ENCODE peak calls at places on chromosomes 7 and 10, in five cellular contexts. U is tibial nerve, C is right lobe of liver, A is tibial artery, E is neuronal stem cell. K is an unnamed sample.

GRCh38 chr10:3169271-3169670 is 3.3 kb downstream of the PITRM1 start:
- DNase-seq in A (no peak), E (no peak), U (no peak), C (no peak), K (no peak)

GRCh38 chr10:94104316-94105060 is 110.8 kb downstream of the PLCE1 start:
- DNase-seq in U (no peak), E (no peak), C (no peak), A (no peak), K (no peak)

GRCh38 chr10:80552151-80552646 is 14.5 kb downstream of the SH2D4B start:
- DNase-seq in E (peak), C (peak), A (no peak), U (no peak), K (peak)

GRCh38 chr10:4303045-4303444 is 518.0 kb upstream of the KLF6 start:
- DNase-seq in A (no peak), E (no peak), C (no peak), U (no peak), K (no peak)

GRCh38 chr7:6307762-6308161 is 35.3 kb upstream of the CYTH3 start:
- DNase-seq in E (no peak), C (no peak), A (no peak), U (no peak), K (no peak)

GRCh38 chr10:50520115-50520514 is 103.6 kb downstream of the SGMS1 start:
- DNase-seq in E (no peak), A (no peak), C (no peak), U (no peak), K (no peak)

GRCh38 chr7:144035385-144035784 is 13.4 kb upstream of the OR2A5 start:
- DNase-seq in A (no peak), C (no peak), E (no peak), U (no peak), K (no peak)

GRCh38 chr7:71266912-71267311 is 135.0 kb downstream of the GALNT17 start:
- DNase-seq in C (no peak), U (no peak), A (no peak), E (no peak), K (no peak)

GRCh38 chr7:81623251-81623855 is 146.5 kb downstream of the HGF start:
- DNase-seq in E (no peak), C (no peak), A (no peak), U (no peak), K (no peak)

GRCh38 chr7:33108931-33109757 is at the start of gene RP9:
- DNase-seq in E (peak), C (peak), A (peak), U (peak), K (peak)

GRCh38 chr7:127578036-127578684 is 7.2 kb downstream of the GCC1 start:
- DNase-seq in A (no peak), E (no peak), C (no peak), U (no peak), K (no peak)

GRCh38 chr10:109374215-109374614 is 549.1 kb downstream of the XPNPEP1 start:
- DNase-seq in U (no peak), C (no peak), A (no peak), E (no peak), K (no peak)

GRCh38 chr10:132001238-132001977 is 19.7 kb upstream of the BNIP3 start:
- DNase-seq in C (no peak), E (no peak), A (no peak), U (no peak), K (no peak)

GRCh38 chr7:30911561-30911969 is at the start of gene AQP1:
- DNase-seq in A (peak), U (peak), E (no peak), C (no peak), K (peak)

GRCh38 chr10:116760919-116761318 is 18.6 kb upstream of the HSPA12A start:
- DNase-seq in A (no peak), C (no peak), E (no peak), U (no peak), K (no peak)

GRCh38 chr7:48052748-48053147 is 17.4 kb downstream of the C7orf57 start:
- DNase-seq in A (no peak), U (no peak), C (no peak), E (no peak), K (no peak)

GRCh38 chr7:6579446-6579845 is 2.2 kb downstream of the ZDHHC4 start:
- DNase-seq in C (no peak), A (no peak), U (no peak), E (no peak), K (no peak)

GRCh38 chr10:32851301-32851700 is 106.7 kb downstream of the ITGB1 start:
- DNase-seq in E (no peak), A (no peak), C (no peak), U (no peak), K (no peak)

GRCh38 chr10:103652599-103653281 is 159.2 kb downstream of the NEURL1 start:
- DNase-seq in C (peak), U (no peak), E (no peak), A (peak), K (no peak)

GRCh38 chr10:26481914-26482550 is 43.9 kb downstream of the APBB1IP start:
- DNase-seq in C (no peak), U (no peak), A (no peak), E (no peak), K (no peak)
- H3K4me3 ChIP-seq in C (no peak), U (no peak), A (no peak), E (no peak), K (no peak)

GRCh38 chr7:2794836-2795636 is 49.1 kb downstream of the GNA12 start:
- DNase-seq in U (no peak), C (no peak), E (no peak), A (no peak), K (no peak)

GRCh38 chr7:2795906-2796305 is 48.2 kb downstream of the GNA12 start:
- DNase-seq in U (no peak), C (no peak), E (no peak), A (no peak), K (no peak)

GRCh38 chr7:2798669-2799068 is 45.4 kb downstream of the GNA12 start:
- DNase-seq in E (no peak), U (no peak), C (no peak), A (no peak), K (no peak)

GRCh38 chr7:2799253-2799652 is 44.9 kb downstream of the GNA12 start:
- DNase-seq in C (no peak), E (no peak), U (no peak), A (no peak), K (no peak)

DNA sequence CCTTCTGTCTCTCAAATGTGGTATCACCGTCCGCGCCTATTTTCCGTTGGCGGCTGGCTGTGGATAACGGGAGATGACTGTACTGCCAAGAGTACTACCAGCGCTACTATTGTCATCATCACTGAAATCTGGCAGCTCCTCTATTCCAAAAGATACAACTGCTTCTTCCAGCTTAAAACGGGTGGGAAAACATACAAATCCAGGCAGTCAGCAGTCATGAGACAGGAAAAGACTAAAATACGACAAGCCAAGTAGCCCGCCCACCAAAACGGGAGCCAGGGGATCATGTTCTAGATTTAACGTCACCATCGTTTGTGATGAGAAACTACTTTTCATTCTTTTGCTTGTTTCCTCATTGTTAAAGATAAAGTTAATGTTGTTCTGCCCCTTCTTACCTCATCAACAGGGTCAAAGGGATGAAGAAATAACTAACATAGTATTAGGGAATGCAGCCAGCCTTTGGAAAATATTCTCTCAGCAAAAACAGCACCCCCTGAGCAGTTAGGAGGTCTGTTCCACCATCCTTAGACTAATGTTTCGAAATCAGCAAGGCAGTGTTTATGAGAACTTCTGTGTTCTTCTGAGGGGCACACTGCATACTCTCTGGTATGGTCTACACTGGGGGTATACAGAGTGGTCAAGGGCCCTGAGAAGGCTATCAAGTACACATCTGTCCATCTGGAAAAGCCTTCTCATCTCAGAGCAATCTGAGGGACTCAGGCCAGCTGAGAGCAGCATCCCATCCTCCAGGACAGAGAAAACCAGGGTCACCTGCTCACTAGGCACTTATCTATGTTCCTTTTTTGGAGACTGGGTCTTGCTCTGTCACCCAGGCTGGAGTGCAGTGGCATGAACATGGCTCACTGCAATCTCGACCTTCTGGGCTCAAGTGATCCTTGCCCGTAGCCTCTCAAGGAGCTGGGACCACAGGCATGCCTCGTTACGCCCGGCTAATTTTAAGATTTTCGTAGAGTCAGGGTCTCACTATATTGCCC is 47.5 kb downstream of the GNA12 start:
- DNase-seq in C (no peak), A (peak), U (peak), E (no peak), K (peak)
- H3K4me3 ChIP-seq in C (no peak), A (peak), U (no peak), E (no peak), K (peak)

GRCh38 chr7:26090927-26091519 is 61.0 kb upstream of the NFE2L3 start:
- DNase-seq in E (peak), C (no peak), A (no peak), U (no peak), K (no peak)
- H3K4me3 ChIP-seq in E (no peak), C (no peak), A (no peak), U (no peak), K (no peak)

DNA sequence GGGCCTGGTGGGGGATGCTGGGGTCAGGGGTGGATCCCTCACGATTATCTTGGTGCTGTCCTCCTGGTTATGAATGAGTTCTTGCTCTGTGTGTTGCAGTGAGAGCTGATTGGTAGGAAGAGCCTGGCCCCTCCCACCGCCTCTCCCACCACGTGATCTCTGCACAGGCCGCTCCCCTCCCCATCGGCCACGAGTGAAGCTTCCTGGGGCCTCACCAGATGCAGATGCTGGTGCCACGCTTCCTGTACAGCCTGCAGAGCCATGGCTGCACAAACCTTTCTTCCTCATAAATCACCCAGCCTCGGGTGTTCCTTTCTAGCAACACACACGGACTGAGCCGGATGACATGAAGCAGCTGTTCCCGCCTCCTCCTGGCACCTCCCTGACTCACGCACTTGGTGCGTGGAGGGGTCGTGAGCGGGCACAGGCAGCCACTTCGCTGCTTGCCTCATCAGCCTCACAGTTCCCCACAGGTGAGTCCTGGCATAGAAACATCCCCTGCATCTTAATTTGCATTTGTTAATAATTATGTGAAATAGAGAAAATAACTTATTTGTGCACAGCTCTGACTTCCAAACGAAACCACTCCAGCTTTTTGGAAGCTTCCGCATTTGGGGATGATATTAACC is 210.8 kb downstream of the ADARB2 start:
- DNase-seq in A (no peak), U (no peak), C (no peak), E (no peak), K (no peak)
- H3K4me3 ChIP-seq in A (no peak), U (no peak), C (no peak), E (no peak), K (no peak)

DNA sequence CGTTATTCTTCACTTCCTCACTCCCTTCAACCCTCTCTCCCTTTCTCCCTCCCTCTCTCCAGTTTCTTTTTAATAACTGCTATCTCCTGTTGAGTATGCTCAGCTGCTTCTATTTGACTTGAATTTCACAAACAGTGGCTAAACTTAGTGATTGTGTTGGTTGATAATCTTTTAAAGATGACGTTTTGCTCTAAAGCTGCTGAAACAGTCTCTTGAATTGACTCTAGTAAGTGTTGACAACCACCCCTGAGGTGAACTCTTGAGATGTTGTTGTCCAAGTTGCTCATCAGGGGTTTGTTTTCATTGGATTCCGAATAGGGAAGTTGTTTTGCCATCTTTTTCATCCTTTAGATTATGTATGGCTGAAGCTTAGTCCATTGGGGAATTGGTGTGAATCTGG is 176.2 kb downstream of the TWIST1 start:
- DNase-seq in A (no peak), U (no peak), C (no peak), E (no peak), K (no peak)
- H3K4me3 ChIP-seq in A (no peak), U (no peak), C (no peak), E (no peak), K (no peak)

K was measured in left ventricle myocardium inferior.